ENCODE peak calls at places on chromosome 2, in five cellular contexts. G, T, C, A and O are unnamed samples. For H3K36me3, the result is how much of the 10 kb centered on the place peaks cover.

GRCh38 chr2:229370484-229370883 is 99.4 kb upstream of the PID1 start:
- DNase-seq in A (peak), G (no peak), C (no peak), T (no peak), O (no peak)

GRCh38 chr2:84302513-84303412 is 156.3 kb downstream of the SUCLG1 start:
- DNase-seq in A (peak), G (peak), T (no peak), C (peak), O (peak)

GRCh38 chr2:30422437-30422805 is 24.6 kb upstream of the LCLAT1 start:
- DNase-seq in T (peak), C (no peak), A (peak), G (peak), O (peak)

GRCh38 chr2:95389256-95390119 is 13.0 kb upstream of the FAHD2A start:
- DNase-seq in G (peak), A (peak), C (peak), T (no peak), O (peak)

GRCh38 chr2:38601463-38602135 is 1.1 kb downstream of the HNRNPLL start:
- DNase-seq in C (no peak), A (peak), T (no peak), G (no peak), O (peak)

GRCh38 chr2:237427807-237428506 is 14.0 kb upstream of the COL6A3 start:
- DNase-seq in A (no peak), G (no peak), C (no peak), T (no peak), O (no peak)

GRCh38 chr2:230913406-230913805 is 11.6 kb downstream of the GPR55 start:
- DNase-seq in C (no peak), A (no peak), T (peak), G (peak), O (peak)

GRCh38 chr2:120798569-120799215 is 63.0 kb downstream of the GLI2 start:
- DNase-seq in G (no peak), C (no peak), A (no peak), T (no peak), O (peak)

GRCh38 chr2:145412155-145412554 is 892.2 kb upstream of the ZEB2 start:
- DNase-seq in A (no peak), T (no peak), C (no peak), G (no peak), O (no peak)

GRCh38 chr2:23510471-23510870 is 125.5 kb downstream of the KLHL29 start:
- DNase-seq in G (no peak), C (no peak), A (no peak), T (peak), O (no peak)

GRCh38 chr2:11154460-11155325 is 574 bp upstream of the SLC66A3 start:
- DNase-seq in C (peak), G (peak), A (peak), T (peak), O (peak)

GRCh38 chr2:177246000-177246399 is 18.5 kb downstream of the NFE2L2 start:
- DNase-seq in C (no peak), A (no peak), T (no peak), G (no peak), O (no peak)

GRCh38 chr2:208406474-208407451 is at the start of gene PTH2R:
- DNase-seq in C (peak), A (peak), G (peak), T (peak), O (peak)

GRCh38 chr2:163338270-163338669 is 397.5 kb downstream of the FIGN start:
- DNase-seq in A (no peak), G (no peak), C (no peak), T (no peak), O (no peak)

GRCh38 chr2:82089518-82089917 is 1785.0 kb upstream of the LRRTM1 start:
- DNase-seq in A (no peak), G (no peak), T (no peak), C (no peak), O (no peak)

GRCh38 chr2:208713066-208713465 is 306.5 kb downstream of the PTH2R start:
- DNase-seq in G (no peak), T (no peak), A (no peak), C (no peak), O (no peak)

GRCh38 chr2:239469101-239469960 is 68.5 kb upstream of the HDAC4 start:
- DNase-seq in T (no peak), G (no peak), A (no peak), C (no peak), O (no peak)

GRCh38 chr2:218257390-218257981 is 3.3 kb upstream of the GPBAR1 start:
- DNase-seq in G (no peak), A (no peak), T (peak), C (peak), O (peak)

GRCh38 chr2:220165401-220165800 is 538.0 kb downstream of the SLC4A3 start:
- DNase-seq in C (peak), T (no peak), G (no peak), A (no peak), O (peak)

GRCh38 chr2:45575881-45576280 is 35.2 kb downstream of the SRBD1 start:
- DNase-seq in A (no peak), G (no peak), T (peak), C (no peak), O (no peak)

GRCh38 chr2:62197017-62197586 is 1.2 kb downstream of the B3GNT2 start:
- DNase-seq in G (peak), C (no peak), T (peak), A (no peak), O (no peak)

GRCh38 chr2:109721117-109721504 is 73.0 kb upstream of the RGPD5 start:
- DNase-seq in G (no peak), A (no peak), C (no peak), T (no peak), O (no peak)

GRCh38 chr2:112185131-112185530 is 46.9 kb downstream of the FBLN7 start:
- DNase-seq in A (no peak), C (peak), T (no peak), G (no peak), O (no peak)

GRCh38 chr2:231674587-231675334 is 33.6 kb upstream of the PTMA start:
- DNase-seq in T (peak), G (peak), A (peak), C (peak), O (peak)

GRCh38 chr2:12155308-12156061 is 409.1 kb downstream of the LPIN1 start:
- DNase-seq in G (no peak), C (no peak), T (no peak), A (peak), O (peak)

GRCh38 chr2:231677632-231678104 is 30.7 kb upstream of the PTMA start:
- DNase-seq in G (peak), A (peak), T (peak), C (peak), O (peak)

GRCh38 chr2:156327835-156328401 is 4.6 kb downstream of the NR4A2 start:
- DNase-seq in C (no peak), A (no peak), G (no peak), T (no peak), O (peak)

GRCh38 chr2:98757904-98758421 is 27.0 kb upstream of the MGAT4A start:
- DNase-seq in A (peak), T (peak), G (no peak), C (peak), O (no peak)

GRCh38 chr2:205633994-205634393 is 48.3 kb upstream of the NRP2 start:
- DNase-seq in T (no peak), C (no peak), A (no peak), G (no peak), O (no peak)

GRCh38 chr2:23404426-23404825 is 19.4 kb downstream of the KLHL29 start:
- DNase-seq in T (no peak), C (peak), G (peak), A (peak), O (peak)

GRCh38 chr2:69791045-69791444 is 38.4 kb upstream of the GMCL1 start:
- DNase-seq in A (no peak), C (no peak), T (no peak), G (no peak), O (no peak)

GRCh38 chr2:43889416-43889815 is 50.6 kb downstream of the ABCG8 start:
- DNase-seq in A (no peak), T (no peak), C (no peak), G (no peak), O (no peak)
- H3K36me3 ChIP-seq in A (under half), T (half or more), C (under half), G (half or more), O (under half)

GRCh38 chr2:234672498-234673150 is 175.7 kb upstream of the ARL4C start:
- DNase-seq in T (no peak), G (no peak), C (no peak), A (no peak), O (no peak)
- H3K36me3 ChIP-seq in T (under half), G (under half), C (under half), A (under half), O (under half)

DNA sequence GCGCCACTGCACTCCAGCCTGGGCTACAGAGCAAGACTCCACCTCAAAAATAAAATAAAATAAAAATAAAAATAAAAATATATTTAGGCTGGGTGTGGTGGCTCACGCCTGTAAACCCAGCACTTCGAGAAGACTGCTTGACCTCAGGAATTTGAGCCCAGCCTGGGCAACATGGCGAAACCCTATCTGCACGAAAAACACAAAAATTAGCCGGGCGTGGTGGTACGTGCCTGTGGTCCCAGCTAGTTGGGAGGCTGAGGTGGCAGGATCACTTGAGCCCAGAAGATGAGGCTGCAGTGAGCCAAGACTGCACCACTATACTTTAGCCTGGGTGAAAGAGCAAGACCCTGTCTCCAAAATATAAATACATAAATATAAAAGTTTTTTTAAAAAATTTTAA is 6.4 kb downstream of the RTN4 start:
- DNase-seq in T (no peak), A (no peak), G (no peak), C (no peak), O (no peak)
- H3K36me3 ChIP-seq in T (under half), A (under half), G (under half), C (under half), O (under half)

GRCh38 chr2:101829429-101829828 is 131.9 kb downstream of the MAP4K4 start:
- DNase-seq in T (no peak), G (no peak), A (peak), C (no peak), O (no peak)

GRCh38 chr2:101828267-101829017 is 130.9 kb downstream of the MAP4K4 start:
- DNase-seq in T (no peak), G (no peak), A (peak), C (no peak), O (no peak)

GRCh38 chr2:101829018-101829396 is 131.5 kb downstream of the MAP4K4 start:
- DNase-seq in T (no peak), C (no peak), G (no peak), A (peak), O (no peak)

GRCh38 chr2:101826716-101827115 is 129.2 kb downstream of the MAP4K4 start:
- DNase-seq in A (no peak), G (no peak), C (no peak), T (no peak), O (no peak)

GRCh38 chr2:101827246-101827645 is 129.7 kb downstream of the MAP4K4 start:
- DNase-seq in A (peak), G (no peak), C (peak), T (no peak), O (peak)
- H3K36me3 ChIP-seq in A (under half), G (under half), C (under half), T (under half), O (under half)

DNA sequence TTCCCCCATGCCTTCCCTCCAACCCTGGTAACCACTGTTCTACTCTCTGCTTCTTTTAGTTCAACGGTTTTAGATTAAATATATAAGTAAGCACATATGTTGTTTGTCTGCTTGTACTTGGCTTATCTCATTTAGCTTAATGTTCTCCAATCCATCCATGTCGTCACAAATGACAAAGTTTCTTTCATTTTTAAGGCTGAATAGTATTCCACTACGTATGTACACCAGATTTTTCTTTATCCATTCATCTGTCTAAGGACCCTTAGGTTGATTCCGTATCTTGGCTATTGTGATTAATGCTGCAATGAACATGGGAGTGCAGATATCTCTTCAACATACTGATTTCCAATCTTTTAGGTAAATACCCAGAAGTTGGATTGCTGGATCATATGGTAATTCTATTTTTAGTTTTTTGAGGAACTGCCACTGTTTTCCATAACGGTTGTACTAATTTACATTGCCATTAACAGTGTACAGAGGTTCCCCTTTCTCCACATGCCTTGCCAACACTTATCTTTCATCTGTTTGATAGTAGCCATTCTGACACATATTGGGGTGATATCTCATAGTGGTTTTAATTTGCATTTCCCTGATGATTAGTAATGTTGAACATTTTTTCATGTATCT is 8.1 kb downstream of the ASB3 start:
- DNase-seq in A (no peak), G (no peak), C (no peak), T (no peak), O (no peak)
- H3K36me3 ChIP-seq in A (under half), G (under half), C (under half), T (under half), O (under half)

GRCh38 chr2:131143803-131144202 is 38.7 kb downstream of the PLEKHB2 start:
- DNase-seq in A (peak), C (no peak), T (no peak), G (no peak), O (no peak)

GRCh38 chr2:131146255-131146654 is 41.1 kb downstream of the PLEKHB2 start:
- DNase-seq in G (no peak), C (no peak), A (no peak), T (no peak), O (no peak)

GRCh38 chr2:131145040-131145439 is 39.9 kb downstream of the PLEKHB2 start:
- DNase-seq in G (no peak), A (no peak), C (peak), T (no peak), O (no peak)

GRCh38 chr2:131140581-131140980 is 35.4 kb downstream of the PLEKHB2 start:
- DNase-seq in C (no peak), G (no peak), T (no peak), A (no peak), O (no peak)

GRCh38 chr2:131142849-131143248 is 37.7 kb downstream of the PLEKHB2 start:
- DNase-seq in T (no peak), A (no peak), C (no peak), G (no peak), O (no peak)
- H3K36me3 ChIP-seq in T (half or more), A (under half), C (half or more), G (under half), O (under half)

GRCh38 chr2:160300203-160300602 is 100.1 kb upstream of the ITGB6 start:
- DNase-seq in T (no peak), G (no peak), C (no peak), A (no peak), O (no peak)

GRCh38 chr2:160301420-160301819 is 101.3 kb upstream of the ITGB6 start:
- DNase-seq in G (no peak), T (no peak), C (no peak), A (peak), O (no peak)

GRCh38 chr2:160303527-160303926 is 103.5 kb upstream of the ITGB6 start:
- DNase-seq in T (no peak), G (no peak), A (no peak), C (no peak), O (no peak)

GRCh38 chr2:160305081-160305750 is 105.1 kb upstream of the ITGB6 start:
- DNase-seq in G (no peak), C (peak), T (no peak), A (peak), O (no peak)

DNA sequence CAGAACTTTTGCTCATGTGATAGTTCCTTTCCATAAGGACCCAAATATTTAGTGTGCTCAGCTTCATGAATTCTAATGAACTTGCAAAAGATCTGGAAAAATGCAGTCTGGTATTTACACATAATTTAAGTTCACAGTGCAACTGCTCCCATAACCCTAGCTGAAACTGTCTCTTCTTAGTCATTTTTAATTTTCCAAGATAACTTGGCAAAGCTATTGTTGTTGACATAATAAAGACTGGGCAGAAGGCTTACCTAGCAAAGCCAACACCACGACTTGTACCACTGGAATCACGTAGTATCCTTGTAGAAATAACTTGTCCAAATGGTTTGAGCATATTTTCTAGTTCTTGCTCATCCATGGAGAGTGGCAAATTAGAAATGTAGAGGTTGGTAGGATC is 103.0 kb upstream of the ITGB6 start:
- DNase-seq in T (no peak), A (no peak), G (no peak), C (no peak), O (no peak)
- H3K36me3 ChIP-seq in T (half or more), A (under half), G (under half), C (under half), O (under half)

DNA sequence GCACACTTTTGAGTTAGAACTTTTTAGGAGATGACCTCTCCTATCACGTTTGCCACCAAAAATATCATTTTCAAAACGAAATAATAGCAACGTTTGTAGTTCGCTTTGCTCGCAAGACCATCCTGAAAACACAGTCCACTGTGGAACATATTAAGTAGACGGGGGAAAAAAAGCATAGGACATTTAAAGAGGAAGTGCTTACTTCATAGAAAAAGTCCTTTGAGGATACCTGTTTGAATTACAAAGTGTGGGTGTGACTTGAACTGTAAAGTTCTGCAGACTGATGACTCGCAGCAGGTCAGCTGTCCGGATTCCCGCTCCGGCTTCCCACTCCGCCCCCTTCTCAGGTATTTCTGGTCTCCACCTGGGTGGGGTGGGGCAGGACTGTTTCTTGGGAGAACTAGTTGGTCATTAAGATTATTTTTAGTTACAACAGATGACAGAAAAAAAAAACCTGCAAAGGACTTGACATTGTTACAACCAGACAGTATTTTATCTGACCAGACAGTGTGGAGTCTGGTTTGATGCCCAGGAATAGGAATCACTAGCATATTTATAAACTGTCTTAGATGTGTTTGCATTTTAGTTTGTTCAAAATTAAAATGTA is 13.3 kb downstream of the CNOT11 start:
- DNase-seq in G (no peak), C (no peak), A (no peak), T (peak), O (peak)
- H3K36me3 ChIP-seq in G (under half), C (under half), A (under half), T (half or more), O (under half)

GRCh38 chr2:96489261-96489660 is 15.9 kb downstream of the NEURL3 start:
- DNase-seq in G (no peak), T (no peak), C (no peak), A (no peak), O (no peak)
- H3K36me3 ChIP-seq in G (under half), T (under half), C (under half), A (under half), O (under half)

GRCh38 chr2:233453111-233453915 is 99.0 kb downstream of the DGKD start:
- DNase-seq in A (no peak), G (peak), C (no peak), T (peak), O (no peak)
- H3K36me3 ChIP-seq in A (under half), G (under half), C (half or more), T (half or more), O (under half)